ENCODE peak calls at places on chromosomes 2 and 18, in six cellular contexts. B is HCT116, O is OCI-LY7, P is hepatocyte, W is SK-N-SH, C is GM23338. E is an unnamed sample.

GRCh38 chr2:15561574-15562344 is 625 bp upstream of the NBAS start:
- DNase-seq in C (peak; percentile 19), W (peak; percentile 26), B (no peak), P (peak; percentile 51), O (peak; percentile 12), E (peak; percentile 25)

GRCh38 chr2:119407430-119408220 is 24.0 kb upstream of the TMEM37 start:
- DNase-seq in B (peak; percentile 52), C (peak; percentile 75), P (peak; percentile 76), O (peak; percentile 73), W (peak; percentile 79), E (peak; percentile 71)

GRCh38 chr2:197387179-197387578 is 47.6 kb downstream of the SF3B1 start:
- DNase-seq in C (no peak), W (no peak), O (no peak), B (no peak), P (no peak), E (no peak)

GRCh38 chr2:233480490-233481202 is 85.9 kb downstream of the USP40 start:
- DNase-seq in O (peak; percentile 71), W (no peak), B (no peak), P (no peak), C (no peak), E (peak; percentile 76)

GRCh38 chr2:3209258-3209657 is 168.4 kb downstream of the EIPR1 start:
- DNase-seq in O (no peak), C (no peak), B (no peak), W (no peak), P (no peak), E (no peak)

GRCh38 chr2:120546077-120546864 is 189.4 kb upstream of the GLI2 start:
- DNase-seq in P (peak; percentile 92), O (no peak), C (no peak), B (no peak), W (no peak), E (no peak)

GRCh38 chr2:99488999-99489757 is 639 bp downstream of the REV1 start:
- DNase-seq in P (peak; percentile 85), B (no peak), C (peak; percentile 62), W (peak; percentile 88), O (peak; percentile 63), E (peak; percentile 47)

GRCh38 chr2:105869318-105869717 is 124.6 kb downstream of the NCK2 start:
- DNase-seq in W (no peak), C (no peak), O (no peak), B (no peak), P (no peak), E (no peak)

GRCh38 chr2:197711576-197711975 is 6.4 kb downstream of the MARS2 start:
- DNase-seq in O (no peak), C (no peak), W (no peak), P (no peak), B (no peak), E (no peak)

GRCh38 chr18:4631239-4631638 is 176.1 kb upstream of the DLGAP1 start:
- DNase-seq in W (no peak), C (peak; percentile 46), B (no peak), P (no peak), O (no peak), E (no peak)

GRCh38 chr18:55838841-55839240 is 250.8 kb upstream of the TCF4 start:
- DNase-seq in C (no peak), B (no peak), P (no peak), O (no peak), W (no peak), E (peak; percentile 41)

GRCh38 chr2:14634885-14635871 is 2.7 kb downstream of the LRATD1 start:
- DNase-seq in B (no peak), C (peak; percentile 81), P (peak; percentile 75), W (peak; percentile 75), O (no peak), E (peak; percentile 82)

GRCh38 chr18:45275367-45276113 is 339.7 kb upstream of the SLC14A2 start:
- DNase-seq in C (peak; percentile 76), O (peak; percentile 19), B (peak; percentile 28), P (peak; percentile 22), W (no peak), E (peak; percentile 66)

GRCh38 chr2:71797006-71797810 is 343.8 kb downstream of the DYSF start:
- DNase-seq in W (no peak), P (no peak), O (no peak), C (no peak), B (no peak), E (no peak)

GRCh38 chr18:38539373-38539772 is 973.8 kb upstream of the CELF4 start:
- DNase-seq in O (no peak), B (no peak), P (no peak), W (no peak), C (peak; percentile 16), E (no peak)

GRCh38 chr2:102100371-102101096 is 42.0 kb upstream of the IL1R1 start:
- DNase-seq in W (no peak), B (no peak), P (peak; percentile 43), O (no peak), C (no peak), E (peak; percentile 78)

GRCh38 chr2:188404341-188405004 is 112.8 kb downstream of the GULP1 start:
- DNase-seq in B (no peak), O (no peak), P (no peak), W (no peak), C (no peak), E (no peak)

GRCh38 chr2:58293056-58293455 is 51.9 kb upstream of the FANCL start:
- DNase-seq in C (no peak), O (no peak), B (no peak), P (no peak), W (no peak), E (no peak)

GRCh38 chr18:49931760-49932159 is 118.4 kb upstream of the ACAA2 start:
- DNase-seq in B (no peak), C (no peak), W (no peak), P (no peak), O (no peak), E (no peak)

GRCh38 chr2:24477229-24477628 is 13.8 kb upstream of the NCOA1 start:
- DNase-seq in W (no peak), O (no peak), P (no peak), B (no peak), C (peak; percentile 20), E (no peak)

GRCh38 chr18:57869228-57869627 is 66.1 kb upstream of the ATP8B1 start:
- DNase-seq in C (no peak), W (no peak), O (no peak), B (no peak), P (no peak), E (no peak)

GRCh38 chr2:189933041-189933440 is 129.5 kb downstream of the MSTN start:
- DNase-seq in C (no peak), B (no peak), O (no peak), W (no peak), P (no peak), E (no peak)

GRCh38 chr18:70139138-70139537 is 66.3 kb downstream of the RTTN start:
- DNase-seq in W (no peak), O (no peak), P (no peak), C (no peak), B (no peak), E (no peak)
- H3K4me3 ChIP-seq in W (no peak overlapping the region), O (no peak overlapping the region), P (no peak overlapping the region), C (no peak overlapping the region), B (no peak overlapping the region), E (no peak overlapping the region)

GRCh38 chr2:163198007-163198406 is 359.4 kb upstream of the KCNH7 start:
- DNase-seq in B (no peak), P (no peak), O (no peak), C (no peak), W (no peak), E (no peak)

GRCh38 chr2:163205696-163206267 is 367.2 kb upstream of the KCNH7 start:
- DNase-seq in P (no peak), C (no peak), B (no peak), O (no peak), W (no peak), E (no peak)

GRCh38 chr2:163198972-163199371 is 360.4 kb upstream of the KCNH7 start:
- DNase-seq in P (no peak), B (no peak), C (no peak), O (no peak), W (no peak), E (peak; percentile 8)

DNA sequence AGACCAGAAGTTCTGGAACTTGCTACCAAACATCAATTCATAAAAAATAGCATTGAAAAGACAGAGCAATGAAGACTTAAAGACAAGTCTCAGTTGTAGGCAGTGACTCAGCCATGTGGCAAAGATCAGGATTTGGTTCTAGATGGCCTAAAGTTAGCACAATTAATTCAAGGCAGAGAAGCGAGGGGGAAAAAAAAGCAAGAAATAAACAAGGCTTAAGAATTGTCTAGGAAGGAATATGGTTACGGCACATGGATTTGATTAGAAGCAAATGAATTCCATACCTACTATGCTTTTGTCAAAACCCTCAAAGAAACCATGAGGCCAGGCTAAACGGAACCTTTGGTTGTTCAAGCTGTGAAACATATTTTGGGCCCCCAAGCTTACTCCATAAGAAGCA is 362.2 kb upstream of the KCNH7 start:
- DNase-seq in B (no peak), C (no peak), O (no peak), W (no peak), P (no peak), E (no peak)
- H3K9me2 ChIP-seq in B (no peaks in the 10 kb centered on the region), C (no peaks in the 10 kb centered on the region), O (no peaks in the 10 kb centered on the region), W (peaks cover 2% of the 10 kb centered on the region), P (no peaks in the 10 kb centered on the region), E (no peaks in the 10 kb centered on the region)

GRCh38 chr2:85834456-85834855 is 54.3 kb downstream of the ST3GAL5 start:
- DNase-seq in W (no peak), P (no peak), B (no peak), O (no peak), C (no peak), E (no peak)

GRCh38 chr2:85828725-85829124 is 60.1 kb downstream of the ST3GAL5 start:
- DNase-seq in W (no peak), O (no peak), C (no peak), P (no peak), B (no peak), E (no peak)

GRCh38 chr2:85830645-85831044 is 58.1 kb downstream of the ST3GAL5 start:
- DNase-seq in B (no peak), C (no peak), W (no peak), O (no peak), P (no peak), E (no peak)

GRCh38 chr2:85827879-85828569 is 60.8 kb downstream of the ST3GAL5 start:
- DNase-seq in P (no peak), C (peak; percentile 56), B (no peak), W (no peak), O (no peak), E (no peak)

GRCh38 chr2:85831735-85832134 is 57.1 kb downstream of the ST3GAL5 start:
- DNase-seq in B (no peak), O (no peak), W (no peak), P (no peak), C (no peak), E (no peak)
- TF ChIP-seq CTCF in B (no peak), O (no peak), W (no peak), P (no peak), C (no peak), E (no peak)

DNA sequence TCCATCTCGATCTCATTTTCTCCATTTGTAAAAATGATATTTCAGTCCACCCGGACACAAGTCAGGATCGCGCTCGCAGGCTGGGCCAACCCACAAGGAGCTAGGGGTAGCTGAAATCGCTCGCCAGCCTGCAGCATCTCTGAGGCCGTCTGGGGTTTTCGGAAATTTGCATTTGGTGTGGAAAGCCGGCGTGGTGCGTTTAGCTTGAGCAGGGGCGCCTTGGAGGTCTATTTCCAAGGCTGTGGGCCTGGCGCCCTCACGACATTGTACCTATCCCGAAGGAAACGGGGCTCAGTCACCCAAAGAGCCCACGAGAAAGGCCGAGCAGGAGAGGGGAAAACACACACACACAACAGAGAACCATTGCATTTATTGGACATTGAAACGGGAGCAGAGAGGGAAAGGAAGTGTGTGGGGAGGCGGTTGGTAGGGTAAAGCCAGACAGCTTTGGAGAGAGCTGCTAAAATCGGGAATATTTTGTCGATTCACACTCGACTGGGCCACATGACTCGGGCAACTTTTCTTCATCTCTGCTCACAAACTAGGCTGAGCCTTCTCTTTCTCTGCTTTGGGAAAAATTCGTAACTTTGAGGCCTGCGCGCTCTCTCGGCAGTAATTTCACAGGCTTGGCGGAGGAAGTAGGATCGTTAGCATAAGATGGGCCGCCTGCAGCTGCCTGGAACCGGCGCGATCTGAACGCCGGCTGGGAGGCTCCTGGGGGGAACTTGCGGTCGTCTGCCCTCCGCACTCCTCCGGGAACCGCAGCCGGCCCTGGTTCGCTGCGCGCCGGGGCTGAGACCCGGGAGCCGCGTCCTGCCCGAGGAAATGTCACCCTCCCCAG is 1.1 kb upstream of the HOXD8 start:
- DNase-seq in W (no peak), P (no peak), O (no peak), B (no peak), C (peak; percentile 76), E (no peak)
- H3K4me3 ChIP-seq in W (no peak overlapping the region), P (peak overlapping the region; percentile 56), O (no peak overlapping the region), B (no peak overlapping the region), C (peak overlapping the region; percentile 47), E (no peak overlapping the region)